ENCODE peak calls at places on chromosomes 1 and 21, in four cellular contexts. M, P, G and T are unnamed samples.

GRCh38 chr1:221241592-221241991 is 362.3 kb downstream of the HLX start:
- DNase-seq in M (no peak), G (no peak), P (no peak), T (no peak)

GRCh38 chr1:151472852-151473731 is 13.8 kb upstream of the POGZ start:
- DNase-seq in P (peak), G (peak), M (no peak), T (peak)

GRCh38 chr1:32881871-32882850 is 4.1 kb upstream of the HPCA start:
- DNase-seq in P (no peak), M (no peak), G (no peak), T (no peak)

GRCh38 chr1:112524986-112525385 is 16.2 kb downstream of the WNT2B start:
- DNase-seq in G (no peak), M (no peak), P (no peak), T (no peak)

GRCh38 chr1:97304366-97304765 is 582.8 kb downstream of the PTBP2 start:
- DNase-seq in M (no peak), P (no peak), G (no peak), T (no peak)

GRCh38 chr21:42997053-42997452 is 22.7 kb downstream of the PKNOX1 start:
- DNase-seq in G (peak), M (no peak), P (peak), T (no peak)

GRCh38 chr1:37951041-37951782 is 4.4 kb upstream of the INPP5B start:
- DNase-seq in P (no peak), G (no peak), M (no peak), T (no peak)

GRCh38 chr1:70504821-70505193 is 93.7 kb downstream of the CTH start:
- DNase-seq in M (no peak), G (peak), P (peak), T (no peak)

GRCh38 chr1:156616463-156616862 is 2.8 kb upstream of the HAPLN2 start:
- DNase-seq in P (peak), G (peak), M (no peak), T (no peak)

GRCh38 chr1:64505944-64506658 is 36.2 kb downstream of the CACHD1 start:
- DNase-seq in G (no peak), P (no peak), M (no peak), T (no peak)

GRCh38 chr1:97668945-97669344 is 251.9 kb downstream of the DPYD start:
- DNase-seq in P (peak), M (no peak), G (peak), T (no peak)

DNA sequence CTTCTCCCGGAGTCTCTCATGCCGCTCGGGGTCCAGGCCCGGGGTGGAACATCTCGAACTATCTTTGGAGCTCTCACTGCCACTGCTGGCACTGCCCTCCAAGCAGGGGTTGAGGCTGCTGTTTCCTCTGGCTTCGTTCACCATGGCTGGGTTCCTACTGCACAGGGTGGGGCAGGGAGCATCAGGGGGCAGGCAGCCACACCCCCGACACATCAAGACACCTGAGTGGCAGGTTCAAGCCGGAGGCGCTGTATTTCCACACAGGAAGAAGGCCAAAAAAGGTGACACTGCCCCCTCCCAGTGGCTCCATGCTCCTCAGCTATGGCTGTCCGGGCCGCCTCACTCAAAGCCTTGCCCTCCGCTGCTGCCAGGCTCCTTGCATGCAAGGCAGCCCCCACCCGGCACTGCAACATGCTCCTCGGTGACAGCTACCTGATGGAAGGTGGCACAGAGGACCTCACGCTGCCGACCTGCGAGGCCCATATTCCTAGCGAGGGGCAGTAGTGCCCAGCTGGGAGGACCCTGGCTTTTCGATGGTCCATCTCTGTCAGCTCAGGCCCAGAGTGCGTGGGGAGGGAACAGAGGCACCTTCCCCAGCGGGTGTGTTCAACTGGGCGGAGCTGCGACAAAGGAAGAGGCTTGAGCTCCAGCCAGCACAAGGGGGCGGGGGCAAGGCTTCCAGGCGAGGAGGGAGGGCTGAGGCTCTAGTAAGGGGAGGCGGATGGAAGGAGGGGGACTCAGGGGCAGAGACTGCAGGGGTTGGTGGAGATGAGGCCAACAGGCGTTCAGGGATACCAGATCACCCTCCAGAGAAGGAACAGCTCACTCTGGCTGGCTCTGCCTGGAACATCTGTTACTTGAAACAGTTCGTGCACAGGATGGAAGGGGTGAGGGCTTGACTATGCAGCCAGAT is 2.5 kb downstream of the MTHFR start:
- DNase-seq in M (peak), G (peak), P (peak), T (peak)
- TF ChIP-seq CTCF in M (no peak), G (no peak), P (no peak), T (no peak)

DNA sequence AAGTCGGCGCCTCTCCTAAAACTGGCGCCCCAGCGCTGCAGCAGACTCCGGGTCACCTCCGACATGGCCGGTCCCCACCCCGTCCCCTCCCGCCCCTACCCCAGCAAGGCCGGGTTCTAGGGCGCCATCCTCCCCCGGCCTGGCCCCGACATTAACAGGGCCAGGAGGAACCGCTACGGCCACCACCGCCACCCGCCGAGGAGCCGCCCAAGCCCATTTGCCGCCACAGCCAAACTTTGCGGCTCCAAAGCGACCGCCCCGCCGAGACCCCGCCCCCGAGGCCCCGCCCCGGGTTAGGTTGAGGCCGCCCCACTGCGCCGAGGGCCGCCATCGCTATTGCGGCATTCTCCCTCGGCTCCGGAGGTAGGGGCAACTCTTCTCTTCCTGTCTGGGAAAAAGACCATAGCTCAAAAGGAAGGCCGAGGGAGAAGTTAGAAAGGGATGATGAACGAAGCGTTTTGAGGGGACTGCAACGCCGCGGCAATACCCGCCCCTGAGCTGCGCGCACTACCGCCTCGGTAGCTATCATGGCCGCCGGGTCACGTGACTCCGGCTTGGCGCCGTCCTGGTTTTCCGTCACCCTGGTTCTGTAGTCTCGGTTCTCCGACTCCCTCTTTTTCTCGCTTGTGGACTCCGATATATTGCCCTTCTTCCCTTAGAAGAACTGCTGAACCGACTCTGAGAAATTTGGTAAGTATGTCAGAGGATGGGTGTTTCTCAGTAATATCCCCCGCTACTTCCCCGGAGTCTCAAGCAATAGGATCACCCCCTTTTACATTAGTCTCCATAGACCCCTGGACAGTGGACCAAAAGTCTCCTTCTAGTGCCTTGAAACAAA is at the start of the genes AIDA and BROX:
- DNase-seq in P (peak), G (peak), M (no peak), T (peak)
- TF ChIP-seq CTCF in P (no peak), G (no peak), M (no peak), T (no peak)

GRCh38 chr1:209585197-209585596 is 1.7 kb downstream of the CAMK1G start:
- DNase-seq in P (no peak), G (no peak), M (no peak), T (no peak)
- TF ChIP-seq CTCF in P (no peak), G (no peak), M (no peak), T (no peak)

GRCh38 chr1:51726544-51727225 is 109.8 kb downstream of the OSBPL9 start:
- DNase-seq in M (no peak), G (no peak), P (no peak), T (peak)

GRCh38 chr1:51729824-51730284 is 113.0 kb downstream of the OSBPL9 start:
- DNase-seq in M (no peak), G (peak), P (peak), T (no peak)

GRCh38 chr1:51728611-51729155 is 111.8 kb downstream of the OSBPL9 start:
- DNase-seq in G (no peak), M (no peak), P (peak), T (no peak)

GRCh38 chr1:51731998-51732397 is 115.1 kb downstream of the OSBPL9 start:
- DNase-seq in G (no peak), M (no peak), P (no peak), T (no peak)

GRCh38 chr1:51729156-51729823 is 112.4 kb downstream of the OSBPL9 start:
- DNase-seq in P (peak), M (peak), G (peak), T (peak)
- TF ChIP-seq CTCF in P (no peak), M (no peak), G (no peak), T (no peak)

GRCh38 chr1:180154003-180154324 is 705 bp upstream of the QSOX1 start:
- DNase-seq in G (no peak), P (no peak), M (no peak), T (no peak)

GRCh38 chr1:180156201-180156600 is 1.5 kb downstream of the QSOX1 start:
- DNase-seq in G (no peak), M (no peak), P (no peak), T (no peak)

GRCh38 chr1:180153032-180153431 is 1.6 kb upstream of the QSOX1 start:
- DNase-seq in G (no peak), M (no peak), P (no peak), T (no peak)

GRCh38 chr1:180155202-180155682 is 573 bp downstream of the QSOX1 start:
- DNase-seq in P (no peak), G (no peak), M (no peak), T (no peak)

GRCh38 chr1:180154325-180155201 is at the start of gene QSOX1:
- DNase-seq in G (peak), P (peak), M (no peak), T (peak)
- TF ChIP-seq CTCF in G (no peak), P (peak), M (no peak), T (no peak)

GRCh38 chr1:15046487-15047165 is 106.9 kb upstream of the TMEM51 start:
- DNase-seq in G (peak), P (peak), M (no peak), T (peak)
- TF ChIP-seq CTCF in G (peak), P (peak), M (peak), T (peak)

GRCh38 chr1:215789981-215790380 is 222.9 kb downstream of the KCTD3 start:
- DNase-seq in G (no peak), M (no peak), P (no peak), T (no peak)

GRCh38 chr1:215794151-215794550 is 227.0 kb downstream of the KCTD3 start:
- DNase-seq in P (no peak), M (no peak), G (no peak), T (no peak)

GRCh38 chr1:215797859-215798258 is 230.8 kb downstream of the KCTD3 start:
- DNase-seq in G (no peak), M (no peak), P (peak), T (no peak)

GRCh38 chr1:215793210-215793609 is 226.1 kb downstream of the KCTD3 start:
- DNase-seq in G (peak), M (no peak), P (peak), T (no peak)
- TF ChIP-seq CTCF in G (peak), M (peak), P (peak), T (peak)

GRCh38 chr1:196144588-196144987 is 463.7 kb downstream of the KCNT2 start:
- DNase-seq in P (no peak), M (no peak), G (no peak), T (no peak)

GRCh38 chr1:196142111-196142510 is 466.1 kb downstream of the KCNT2 start:
- DNase-seq in G (no peak), P (no peak), M (no peak), T (no peak)

GRCh38 chr1:196147530-196147929 is 460.7 kb downstream of the KCNT2 start:
- DNase-seq in P (no peak), G (no peak), M (no peak), T (no peak)

GRCh38 chr1:196148367-196148970 is 459.8 kb downstream of the KCNT2 start:
- DNase-seq in G (peak), P (peak), M (no peak), T (peak)

GRCh38 chr1:196143602-196144342 is 464.5 kb downstream of the KCNT2 start:
- DNase-seq in P (no peak), G (no peak), M (no peak), T (no peak)
- TF ChIP-seq CTCF in P (peak), G (no peak), M (peak), T (no peak)

DNA sequence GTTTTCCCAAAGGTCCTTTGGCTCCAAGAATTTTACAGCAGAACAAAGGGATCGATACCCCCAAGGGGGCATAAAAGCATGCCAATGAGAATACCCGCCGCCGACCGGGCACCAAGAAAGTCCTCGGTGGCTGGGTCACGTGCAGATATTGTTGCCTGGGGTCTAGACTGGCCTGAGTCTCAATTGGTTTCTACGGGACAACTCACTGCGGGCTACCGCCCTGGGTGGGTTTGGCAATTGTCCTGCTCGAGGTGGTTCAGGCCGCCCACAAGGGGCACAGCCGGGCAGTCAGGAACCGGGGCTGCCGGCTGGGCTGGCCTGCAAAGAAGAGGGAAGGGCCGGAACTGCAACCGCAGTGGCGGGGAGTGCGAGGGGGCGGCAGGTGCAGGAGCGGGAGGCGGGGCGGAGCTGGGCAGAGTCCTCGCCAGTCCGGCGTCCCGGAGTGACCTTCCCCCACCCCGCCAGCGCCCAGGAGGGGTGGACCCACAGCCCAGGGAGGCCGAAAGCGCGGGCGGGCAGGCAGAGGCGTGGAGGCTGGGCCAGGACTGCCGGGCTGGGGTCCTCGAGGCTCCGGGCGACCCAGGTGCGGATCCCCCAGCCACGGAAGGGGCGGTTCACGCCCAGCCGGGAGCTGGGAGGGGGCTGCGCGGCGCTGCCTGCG is 926 bp upstream of the ATP1B1 start:
- DNase-seq in P (no peak), G (no peak), M (no peak), T (peak)
- TF ChIP-seq CTCF in P (no peak), G (no peak), M (peak), T (peak)